ENCODE peak calls at places on chromosomes 2 and 18, in eight cellular contexts. W is pons, K is IMR-90, P is AG04450, S is NCI-H1105, G is GM10248, A is H4, N is retinal pigment epithelial cell. O is an unnamed sample.

GRCh38 chr2:216478151-216478550 is 20.5 kb upstream of the RPL37A start:
- DNase-seq in W (peak), N (peak), P (peak), S (no peak), K (peak), A (peak), G (no peak), O (no peak)

GRCh38 chr2:206642075-206643025 is at the start of gene FAM237A:
- DNase-seq in S (no peak), W (no peak), P (peak), K (peak), N (peak), G (peak), A (no peak), O (peak)

GRCh38 chr18:3995476-3996102 is 459.5 kb downstream of the DLGAP1 start:
- DNase-seq in K (peak), N (peak), P (peak), S (peak), W (peak), G (peak), A (peak), O (peak)

GRCh38 chr2:108363900-108364225 is 13.9 kb upstream of the SULT1C4 start:
- DNase-seq in A (no peak), W (no peak), G (no peak), N (no peak), K (peak), S (no peak), P (no peak), O (no peak)

GRCh38 chr18:51039138-51040112 is 9.4 kb downstream of the SMAD4 start:
- DNase-seq in A (no peak), N (no peak), P (no peak), K (peak), S (no peak), W (no peak), G (peak), O (peak)

GRCh38 chr2:191155608-191156071 is 4.8 kb upstream of the STAT4 start:
- DNase-seq in G (peak), W (no peak), A (peak), S (no peak), P (no peak), N (peak), K (peak), O (peak)

GRCh38 chr2:84729224-84729623 is 151.7 kb downstream of the TRABD2A start:
- DNase-seq in P (no peak), G (no peak), N (no peak), K (no peak), W (no peak), A (no peak), S (no peak), O (no peak)

GRCh38 chr2:234701421-234701820 is 204.5 kb upstream of the ARL4C start:
- DNase-seq in S (no peak), A (no peak), P (no peak), G (no peak), N (no peak), K (no peak), W (no peak), O (no peak)

GRCh38 chr2:170115501-170116229 is 62.3 kb upstream of the MYO3B start:
- DNase-seq in W (no peak), P (no peak), N (no peak), G (no peak), K (no peak), A (no peak), S (no peak), O (peak)